ENCODE peak calls at places on chromosomes 3 and 15, in four cellular contexts. One of them, this sample, is unnamed.

GRCh38 chr3:83902842-83903241 is 1055.9 kb upstream of the CADM2 start:
- DNase-seq in activated CD8-positive, alpha-beta memory T cell treated with anti-CD3 and anti-CD28 coated beads for 1 hour: no peak
- DNase-seq in HEK293T: no peak
- DNase-seq in HepG2: no peak
- DNase-seq in this sample: no peak

GRCh38 chr15:59835801-59836200 is 146.7 kb upstream of the BNIP2 start:
- DNase-seq in activated CD8-positive, alpha-beta memory T cell treated with anti-CD3 and anti-CD28 coated beads for 1 hour: no peak
- DNase-seq in HEK293T: no peak
- DNase-seq in HepG2: no peak
- DNase-seq in this sample: no peak

GRCh38 chr3:45124379-45124778 is 21.8 kb downstream of the CDCP1 start:
- DNase-seq in HEK293T: no peak
- DNase-seq in HepG2: no peak
- DNase-seq in activated CD8-positive, alpha-beta memory T cell treated with anti-CD3 and anti-CD28 coated beads for 1 hour: no peak
- DNase-seq in this sample: no peak

GRCh38 chr3:94226058-94226457 is 163.2 kb downstream of the NSUN3 start:
- DNase-seq in activated CD8-positive, alpha-beta memory T cell treated with anti-CD3 and anti-CD28 coated beads for 1 hour: no peak
- DNase-seq in HepG2: no peak
- DNase-seq in HEK293T: no peak
- DNase-seq in this sample: no peak

GRCh38 chr3:149898771-149899170 is 71.9 kb downstream of the PFN2 start:
- DNase-seq in HEK293T: no peak
- DNase-seq in activated CD8-positive, alpha-beta memory T cell treated with anti-CD3 and anti-CD28 coated beads for 1 hour: no peak
- DNase-seq in HepG2: no peak
- DNase-seq in this sample: no peak

GRCh38 chr3:190492129-190492528 is 21.8 kb upstream of the IL1RAP start:
- DNase-seq in HepG2: no peak
- DNase-seq in activated CD8-positive, alpha-beta memory T cell treated with anti-CD3 and anti-CD28 coated beads for 1 hour: no peak
- DNase-seq in HEK293T: no peak
- DNase-seq in this sample: no peak

GRCh38 chr3:29597376-29598008 is 316.6 kb downstream of the RBMS3 start:
- DNase-seq in HEK293T: no peak
- DNase-seq in HepG2: no peak
- DNase-seq in activated CD8-positive, alpha-beta memory T cell treated with anti-CD3 and anti-CD28 coated beads for 1 hour: no peak
- DNase-seq in this sample: no peak

GRCh38 chr15:64430000-64430735 is 30.2 kb upstream of the ZNF609 start:
- DNase-seq in HepG2: no peak
- DNase-seq in HEK293T: peak; percentile 6
- DNase-seq in activated CD8-positive, alpha-beta memory T cell treated with anti-CD3 and anti-CD28 coated beads for 1 hour: no peak
- DNase-seq in this sample: no peak

GRCh38 chr15:32824777-32825176 is 107.0 kb downstream of the GREM1 start:
- DNase-seq in HEK293T: no peak
- DNase-seq in activated CD8-positive, alpha-beta memory T cell treated with anti-CD3 and anti-CD28 coated beads for 1 hour: no peak
- DNase-seq in HepG2: peak; percentile 28
- DNase-seq in this sample: no peak

GRCh38 chr3:134067311-134068161 is 37.8 kb upstream of the SLCO2A1 start:
- DNase-seq in HepG2: no peak
- DNase-seq in activated CD8-positive, alpha-beta memory T cell treated with anti-CD3 and anti-CD28 coated beads for 1 hour: no peak
- DNase-seq in HEK293T: no peak
- DNase-seq in this sample: no peak